ENCODE peak calls at places on chromosome 22, in eight cellular contexts. P is fibroblast of mammary gland; Z is HFFc6; L is A549; H is endothelial cell; S is CD4-positive, alpha-beta T cell; E is brain microvascular endothelial cell; X is foreskin fibroblast. O is an unnamed sample.

GRCh38 chr22:19196841-19197612 is 18.5 kb upstream of the SLC25A1 start:
- DNase-seq in H (no peak), P (no peak), X (no peak), L (no peak), E (no peak), S (no peak), Z (no peak), O (no peak)

GRCh38 chr22:43783777-43784176 is 28.3 kb downstream of the EFCAB6 start:
- DNase-seq in Z (no peak), L (peak; percentile 5), S (no peak), E (no peak), H (no peak), P (no peak), X (no peak), O (no peak)

GRCh38 chr22:46116491-46116958 is 33.8 kb upstream of the PPARA start:
- DNase-seq in Z (peak; percentile 68), X (peak; percentile 96), E (peak; percentile 74), L (peak; percentile 85), P (peak; percentile 78), H (peak; percentile 97), S (peak; percentile 76), O (peak; percentile 49)

GRCh38 chr22:49015459-49015858 is 812.2 kb downstream of the BRD1 start:
- DNase-seq in S (no peak), E (no peak), L (no peak), Z (no peak), X (no peak), H (no peak), P (no peak), O (no peak)

GRCh38 chr22:37472418-37473006 is 13.7 kb downstream of the MFNG start:
- DNase-seq in S (peak; percentile 25), E (no peak), L (peak; percentile 55), Z (no peak), H (peak; percentile 53), X (peak; percentile 58), P (peak; percentile 38), O (peak; percentile 22)

GRCh38 chr22:19086944-19087343 is 35.3 kb downstream of the DGCR2 start:
- DNase-seq in X (peak; percentile 75), P (peak; percentile 68), E (peak; percentile 45), S (no peak), L (no peak), Z (peak; percentile 46), H (no peak), O (no peak)

GRCh38 chr22:17501679-17502285 is 61.5 kb upstream of the SLC25A18 start:
- DNase-seq in H (peak; percentile 31), P (peak; percentile 75), S (no peak), L (peak; percentile 67), E (peak; percentile 63), X (peak; percentile 72), Z (peak; percentile 55), O (peak; percentile 65)

GRCh38 chr22:31829505-31829904 is 75.7 kb downstream of the DEPDC5 start:
- DNase-seq in E (peak; percentile 93), H (no peak), X (peak; percentile 95), P (peak; percentile 96), Z (peak; percentile 93), S (no peak), L (peak; percentile 81), O (peak; percentile 96)

GRCh38 chr22:49784987-49785614 is 42.6 kb downstream of the BRD1 start:
- DNase-seq in H (no peak), P (no peak), Z (no peak), E (no peak), X (no peak), L (no peak), S (no peak), O (no peak)

GRCh38 chr22:41075946-41076345 is 16.4 kb upstream of the EP300 start:
- DNase-seq in L (no peak), Z (no peak), H (no peak), E (no peak), P (no peak), S (no peak), X (no peak), O (no peak)

GRCh38 chr22:42323971-42324370 is 53.5 kb upstream of the TCF20 start:
- DNase-seq in X (no peak), L (no peak), Z (no peak), S (no peak), E (no peak), P (no peak), H (no peak), O (no peak)

GRCh38 chr22:39598017-39598965 is 27.7 kb downstream of the CACNA1I start:
- DNase-seq in Z (no peak), P (no peak), S (peak; percentile 59), L (peak; percentile 40), E (no peak), H (peak; percentile 80), X (peak; percentile 16), O (peak; percentile 37)

GRCh38 chr22:20813056-20813455 is 39.1 kb downstream of the SERPIND1 start:
- DNase-seq in E (no peak), L (no peak), Z (no peak), S (no peak), X (no peak), P (no peak), H (no peak), O (no peak)

GRCh38 chr22:19892249-19892879 is 37.7 kb upstream of the GNB1L start:
- DNase-seq in S (peak; percentile 32), P (peak; percentile 48), L (no peak), E (peak; percentile 22), X (no peak), H (no peak), Z (no peak), O (peak; percentile 51)

GRCh38 chr22:37519268-37520195 is at the start of gene CARD10:
- DNase-seq in Z (no peak), P (no peak), X (peak; percentile 47), H (peak; percentile 65), E (no peak), S (no peak), L (no peak), O (peak; percentile 38)

GRCh38 chr22:50217543-50218152 is 16.8 kb downstream of the SELENOO start:
- DNase-seq in P (no peak), E (no peak), L (no peak), H (no peak), Z (no peak), X (no peak), S (no peak), O (no peak)

GRCh38 chr22:31926969-31927368 is 17.4 kb upstream of the YWHAH start:
- DNase-seq in P (no peak), Z (no peak), E (no peak), L (no peak), S (no peak), X (no peak), H (no peak), O (peak; percentile 29)

GRCh38 chr22:48663297-48663696 is 1164.4 kb downstream of the BRD1 start:
- DNase-seq in S (no peak), P (peak; percentile 9), X (no peak), E (no peak), H (no peak), Z (no peak), L (peak; percentile 54), O (no peak)

GRCh38 chr22:44730034-44730433 is 22.3 kb upstream of the ARHGAP8 start:
- DNase-seq in S (no peak), H (no peak), E (no peak), L (no peak), X (no peak), P (no peak), Z (no peak), O (no peak)

GRCh38 chr22:25882366-25882765 is 140.4 kb downstream of the MYO18B start:
- DNase-seq in S (no peak), X (no peak), L (no peak), E (no peak), P (no peak), H (no peak), Z (no peak), O (no peak)

GRCh38 chr22:25881353-25881752 is 139.4 kb downstream of the MYO18B start:
- DNase-seq in H (no peak), L (no peak), P (no peak), S (no peak), E (no peak), Z (no peak), X (no peak), O (no peak)

GRCh38 chr22:25884121-25884520 is 142.1 kb downstream of the MYO18B start:
- DNase-seq in Z (no peak), E (no peak), S (no peak), L (no peak), P (no peak), X (no peak), H (no peak), O (no peak)

GRCh38 chr22:25878933-25879332 is 136.9 kb downstream of the MYO18B start:
- DNase-seq in H (no peak), P (no peak), S (no peak), L (no peak), X (no peak), Z (no peak), E (no peak), O (no peak)

GRCh38 chr22:25880524-25880923 is 138.5 kb downstream of the MYO18B start:
- DNase-seq in Z (no peak), S (no peak), E (no peak), H (no peak), P (no peak), X (no peak), L (peak; percentile 16), O (no peak)
- TF ChIP-seq CTCF in Z (no peak), S (no peak), E (no peak), H (no peak), P (no peak), X (no peak), L (no peak), O (no peak)

DNA sequence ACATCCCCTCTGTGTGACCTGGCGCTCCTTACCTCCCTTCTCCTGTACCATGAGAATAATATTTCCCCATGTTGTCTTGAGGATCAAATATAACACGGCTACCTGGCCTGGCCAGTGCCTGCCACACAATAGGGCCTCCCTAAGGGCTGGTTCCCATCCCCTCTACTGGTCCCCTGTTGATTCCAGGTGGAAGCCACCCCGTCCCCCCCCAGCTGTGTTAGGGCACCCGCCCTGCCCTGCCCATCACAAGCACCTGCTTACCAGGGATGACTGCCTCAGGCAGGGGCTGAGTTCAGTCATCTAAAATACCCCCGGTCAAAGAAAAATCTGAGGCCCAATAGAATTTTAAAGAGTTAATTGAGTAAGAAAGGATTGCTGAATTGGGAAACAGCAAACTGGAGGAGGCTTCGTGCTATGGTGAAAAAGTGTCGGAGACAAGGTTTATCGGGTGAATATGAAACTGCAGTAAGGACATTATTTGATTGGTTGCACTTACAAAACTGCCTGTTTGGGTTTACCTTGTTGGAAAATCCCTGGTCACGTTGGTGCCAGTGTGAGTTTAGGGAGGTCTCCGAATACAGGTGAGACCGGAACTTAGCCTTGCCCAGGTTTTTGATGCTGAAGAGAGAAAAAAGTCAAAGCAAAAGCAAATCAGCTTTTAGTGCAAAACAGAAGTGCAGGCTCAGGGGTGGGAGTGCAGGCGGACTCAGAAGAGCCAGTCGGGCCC is 5.2 kb downstream of the APOL1 start:
- DNase-seq in H (no peak), P (no peak), E (no peak), S (no peak), L (no peak), X (no peak), Z (no peak), O (no peak)
- TF ChIP-seq CTCF in H (no peak), P (no peak), E (no peak), S (no peak), L (no peak), X (no peak), Z (no peak), O (no peak)

GRCh38 chr22:22400964-22401363 is 107.6 kb downstream of the ZNF280B start:
- DNase-seq in L (no peak), E (no peak), Z (no peak), S (no peak), X (no peak), P (no peak), H (no peak), O (no peak)
- TF ChIP-seq CTCF in L (no peak), E (no peak), Z (no peak), S (no peak), X (no peak), P (no peak), H (no peak), O (no peak)

GRCh38 chr22:25896098-25896497 is 154.1 kb downstream of the MYO18B start:
- DNase-seq in Z (no peak), X (no peak), S (no peak), E (no peak), H (no peak), P (no peak), L (peak; percentile 1), O (no peak)
- TF ChIP-seq CTCF in Z (no peak), X (no peak), S (no peak), E (no peak), H (no peak), P (no peak), L (no peak), O (no peak)

O was measured in bronchial epithelial cell.